ENCODE peak calls at places on chromosomes 5 and 9, in nine cellular contexts. W is effector memory CD8-positive, alpha-beta T cell; M is NCI-H1092; P is Calu3; R is EL; A is T-helper 1 cell; Q is omental fat pad; E is SW 1271; K is posterior cingulate gyrus. X is an unnamed sample.

GRCh38 chr9:133050781-133051180 is 11.0 kb upstream of the CEL start:
- DNase-seq in W (no peak), M (no peak), P (no peak), R (no peak), A (no peak), Q (no peak), E (no peak), K (no peak), X (no peak)

GRCh38 chr9:36878161-36878560 is 155.9 kb downstream of the PAX5 start:
- DNase-seq in W (no peak), M (no peak), P (no peak), R (no peak), A (no peak), Q (no peak), E (no peak), K (no peak), X (no peak)

GRCh38 chr9:108443741-108444140 is 412.0 kb downstream of the ACTL7B start:
- DNase-seq in W (no peak), M (no peak), P (no peak), R (peak), A (no peak), Q (no peak), E (peak), K (no peak), X (no peak)

GRCh38 chr9:127233582-127234350 is 30.8 kb upstream of the GARNL3 start:
- DNase-seq in W (no peak), M (no peak), P (no peak), R (no peak), A (no peak), Q (no peak), E (no peak), K (no peak), X (no peak)

GRCh38 chr9:92429866-92430265 is 5.6 kb upstream of the OMD start:
- DNase-seq in W (no peak), M (no peak), P (no peak), R (no peak), A (no peak), Q (no peak), E (no peak), K (no peak), X (no peak)

GRCh38 chr5:126857472-126858410 is 80.8 kb downstream of the LMNB1 start:
- DNase-seq in W (no peak), M (no peak), P (no peak), R (no peak), A (no peak), Q (no peak), E (no peak), K (no peak), X (no peak)

GRCh38 chr5:96743065-96743768 is 64.5 kb downstream of the ERAP1 start:
- DNase-seq in W (no peak), M (no peak), P (no peak), R (peak), A (no peak), Q (no peak), E (no peak), K (no peak), X (no peak)

GRCh38 chr5:17282283-17283120 is 65.1 kb downstream of the BASP1 start:
- DNase-seq in W (no peak), M (no peak), P (no peak), R (no peak), A (no peak), Q (no peak), E (no peak), K (no peak), X (no peak)

GRCh38 chr9:95282332-95282731 is 35.2 kb downstream of the FANCC start:
- DNase-seq in W (no peak), M (no peak), P (no peak), R (no peak), A (no peak), Q (no peak), E (no peak), K (no peak), X (no peak)

GRCh38 chr9:135128035-135128670 is 40.7 kb downstream of the OLFM1 start:
- DNase-seq in W (no peak), M (no peak), P (no peak), R (no peak), A (no peak), Q (no peak), E (no peak), K (no peak), X (no peak)

GRCh38 chr5:155529366-155529765 is 515.8 kb downstream of the KIF4B start:
- DNase-seq in W (no peak), M (no peak), P (no peak), R (no peak), A (no peak), Q (no peak), E (no peak), K (no peak), X (no peak)

GRCh38 chr9:132994410-132995120 is 16.1 kb downstream of the GFI1B start:
- DNase-seq in W (no peak), M (no peak), P (peak), R (peak), A (no peak), Q (no peak), E (no peak), K (no peak), X (no peak)

GRCh38 chr5:138264183-138264582 is 10.2 kb downstream of the GFRA3 start:
- DNase-seq in W (no peak), M (no peak), P (no peak), R (no peak), A (no peak), Q (no peak), E (no peak), K (no peak), X (no peak)

GRCh38 chr9:86705474-86705873 is 241.8 kb downstream of the GAS1 start:
- DNase-seq in W (no peak), M (no peak), P (no peak), R (no peak), A (no peak), Q (no peak), E (no peak), K (no peak), X (no peak)

GRCh38 chr5:4855048-4855447 is 285.1 kb upstream of the ADAMTS16 start:
- DNase-seq in W (no peak), M (no peak), P (no peak), R (no peak), A (no peak), Q (no peak), E (no peak), K (no peak), X (no peak)

GRCh38 chr9:121499427-121500164 is at the start of gene GGTA1:
- DNase-seq in W (no peak), M (no peak), P (peak), R (peak), A (no peak), Q (no peak), E (peak), K (peak), X (no peak)

GRCh38 chr5:72509401-72509800 is 2.2 kb upstream of the ZNF366 start:
- DNase-seq in W (no peak), M (no peak), P (no peak), R (no peak), A (no peak), Q (no peak), E (no peak), K (peak), X (no peak)

GRCh38 chr9:134757206-134757975 is 115.8 kb downstream of the COL5A1 start:
- DNase-seq in W (no peak), M (no peak), P (no peak), R (no peak), A (no peak), Q (no peak), E (no peak), K (no peak), X (no peak)

GRCh38 chr5:117246386-117246785 is 671.8 kb upstream of the SEMA6A start:
- DNase-seq in W (no peak), M (no peak), P (no peak), R (no peak), A (no peak), Q (no peak), E (no peak), K (no peak), X (no peak)

GRCh38 chr9:15227491-15227890 is 79.5 kb downstream of the TTC39B start:
- DNase-seq in W (no peak), M (no peak), P (no peak), R (no peak), A (no peak), Q (no peak), E (no peak), K (no peak), X (no peak)

GRCh38 chr5:164573397-164573796 is 1068.0 kb downstream of the MAT2B start:
- DNase-seq in W (no peak), M (no peak), P (no peak), R (no peak), A (no peak), Q (no peak), E (no peak), K (no peak), X (no peak)

GRCh38 chr9:111842313-111842712 is 47.6 kb upstream of the SHOC1 start:
- DNase-seq in W (no peak), M (no peak), P (no peak), R (no peak), A (no peak), Q (no peak), E (no peak), K (no peak), X (no peak)

GRCh38 chr9:32707326-32707725 is 71.9 kb upstream of the TAF1L start:
- DNase-seq in W (no peak), M (no peak), P (no peak), R (no peak), A (no peak), Q (no peak), E (no peak), K (no peak), X (no peak)

GRCh38 chr5:14872070-14872989 is 752 bp upstream of the ANKH start:
- DNase-seq in W (peak), M (peak), P (peak), R (peak), A (peak), Q (peak), E (peak), K (peak), X (peak)

GRCh38 chr5:41772785-41773442 is 97.3 kb downstream of the OXCT1 start:
- DNase-seq in W (no peak), M (no peak), P (no peak), R (no peak), A (no peak), Q (no peak), E (no peak), K (no peak), X (no peak)

X was measured in naive thymus-derived CD4-positive, alpha-beta T cell.